ENCODE peak calls at places on chromosome 9, in six cellular contexts. N is A549, U is K562, M is HepG2, A is endothelial cell of umbilical vein, L is GM12878. P is an unnamed sample.
A peak's percentile ranks its signal among the peaks of the same experiment; 100 is the strongest.

GRCh38 chr9:87372401-87372851 is 125.2 kb upstream of the DAPK1 start:
- DNase-seq in N (peak; percentile 98), U (no peak), M (peak; percentile 19), A (no peak), L (no peak), P (no peak)

GRCh38 chr9:134597041-134597913 is 44.3 kb upstream of the COL5A1 start:
- DNase-seq in N (peak; percentile 28), U (no peak), M (no peak), A (no peak), L (no peak), P (no peak)

GRCh38 chr9:112764344-112764743 is 13.8 kb downstream of the SNX30 start:
- DNase-seq in N (no peak), U (peak; percentile 75), M (peak; percentile 37), A (no peak), L (no peak), P (peak; percentile 19)

GRCh38 chr9:120522558-120522957 is 57.4 kb downstream of the CDK5RAP2 start:
- DNase-seq in N (no peak), U (no peak), M (no peak), A (no peak), L (no peak), P (no peak)

GRCh38 chr9:80928697-80929096 is 760.6 kb downstream of the TLE1 start:
- DNase-seq in N (peak; percentile 2), U (no peak), M (no peak), A (no peak), L (no peak), P (no peak)

GRCh38 chr9:89364664-89365531 is 46.6 kb downstream of the SECISBP2 start:
- DNase-seq in N (no peak), U (no peak), M (no peak), A (no peak), L (no peak), P (no peak)

GRCh38 chr9:72365525-72366256 is 683 bp upstream of the ZFAND5 start:
- DNase-seq in N (peak; percentile 89), U (peak; percentile 62), M (peak; percentile 70), A (peak; percentile 90), L (peak; percentile 28), P (peak; percentile 80)

GRCh38 chr9:99184073-99184426 is 37.7 kb downstream of the ALG2 start:
- DNase-seq in N (no peak), U (no peak), M (no peak), A (no peak), L (no peak), P (no peak)

GRCh38 chr9:135265931-135266330 is 178.5 kb downstream of the OLFM1 start:
- DNase-seq in N (no peak), U (no peak), M (no peak), A (no peak), L (no peak), P (no peak)

GRCh38 chr9:114392749-114393112 is 4.9 kb upstream of the AKNA start:
- DNase-seq in N (no peak), U (peak; percentile 35), M (no peak), A (no peak), L (no peak), P (no peak)

GRCh38 chr9:129889936-129890717 is 54.9 kb downstream of the USP20 start:
- DNase-seq in N (no peak), U (no peak), M (no peak), A (no peak), L (peak; percentile 31), P (peak; percentile 95)

GRCh38 chr9:22005083-22005699 is 3.9 kb downstream of the CDKN2B start:
- DNase-seq in N (no peak), U (no peak), M (no peak), A (peak; percentile 33), L (no peak), P (no peak)

GRCh38 chr9:82284758-82285157 is 296.2 kb downstream of the SPATA31D1 start:
- DNase-seq in N (no peak), U (no peak), M (no peak), A (no peak), L (no peak), P (no peak)

GRCh38 chr9:122386316-122386872 is 15.6 kb downstream of the PTGS1 start:
- DNase-seq in N (no peak), U (no peak), M (no peak), A (no peak), L (no peak), P (no peak)

GRCh38 chr9:76818271-76818670 is 54.0 kb downstream of the PCA3 start:
- DNase-seq in N (peak; percentile 80), U (peak; percentile 10), M (peak; percentile 15), A (peak; percentile 99), L (no peak), P (peak; percentile 7)

GRCh38 chr9:130535818-130536521 is 43.4 kb upstream of the FUBP3 start:
- DNase-seq in N (no peak), U (peak; percentile 90), M (peak; percentile 25), A (peak; percentile 8), L (no peak), P (peak; percentile 15)

GRCh38 chr9:131348631-131349521 is 45.0 kb upstream of the PRRC2B start:
- DNase-seq in N (peak; percentile 37), U (no peak), M (no peak), A (no peak), L (no peak), P (no peak)

DNA sequence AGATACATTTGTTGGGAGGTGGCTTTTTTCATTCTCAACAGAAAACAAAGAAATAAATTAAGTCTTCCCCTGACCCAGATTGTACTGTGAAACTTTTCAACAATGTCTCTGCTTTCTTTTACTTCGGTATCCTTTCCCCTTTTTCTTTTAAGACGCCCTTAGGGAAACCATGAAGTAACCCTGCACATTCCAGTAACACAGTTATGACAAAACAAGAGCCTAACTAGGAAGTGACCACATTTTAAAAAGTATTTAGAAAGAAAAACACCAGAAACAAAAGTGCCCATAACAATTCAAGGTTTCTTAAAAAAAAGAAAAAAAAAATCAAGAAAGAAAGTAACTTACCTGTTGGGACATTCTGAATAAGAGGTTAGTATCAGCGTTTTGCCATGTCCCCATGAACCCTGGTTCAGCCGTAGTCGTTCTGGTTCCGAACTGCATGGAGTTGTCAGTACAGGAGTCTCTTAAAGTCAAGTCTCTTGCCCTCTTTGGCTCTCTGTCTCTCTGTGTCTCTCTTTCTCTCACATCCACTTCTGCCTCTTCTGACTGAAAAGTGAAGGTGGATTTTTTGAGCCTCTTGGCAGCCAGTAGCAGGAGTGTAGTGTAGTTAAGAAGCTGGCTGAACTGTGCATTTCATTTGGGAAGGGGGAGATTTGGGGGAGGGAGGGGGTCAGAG is 142.9 kb downstream of the BNC2 start:
- DNase-seq in N (no peak), U (no peak), M (no peak), A (peak; percentile 68), L (no peak), P (peak; percentile 43)
- H3K4me3 ChIP-seq in N (peak overlapping the region; percentile 52), U (no peak overlapping the region), M (no peak overlapping the region), A (peak overlapping the region; percentile 66), L (no peak overlapping the region), P (peak overlapping the region; percentile 70)

GRCh38 chr9:95810133-95810532 is 65.4 kb upstream of the ERCC6L2 start:
- DNase-seq in N (no peak), U (no peak), M (no peak), A (no peak), L (no peak), P (no peak)

GRCh38 chr9:95810814-95811213 is 64.7 kb upstream of the ERCC6L2 start:
- DNase-seq in N (no peak), U (no peak), M (no peak), A (no peak), L (no peak), P (no peak)

GRCh38 chr9:95807326-95807947 is 68.1 kb upstream of the ERCC6L2 start:
- DNase-seq in N (no peak), U (no peak), M (peak; percentile 34), A (peak; percentile 86), L (no peak), P (no peak)

GRCh38 chr9:95809686-95810085 is 65.8 kb upstream of the ERCC6L2 start:
- DNase-seq in N (no peak), U (no peak), M (no peak), A (no peak), L (no peak), P (no peak)

DNA sequence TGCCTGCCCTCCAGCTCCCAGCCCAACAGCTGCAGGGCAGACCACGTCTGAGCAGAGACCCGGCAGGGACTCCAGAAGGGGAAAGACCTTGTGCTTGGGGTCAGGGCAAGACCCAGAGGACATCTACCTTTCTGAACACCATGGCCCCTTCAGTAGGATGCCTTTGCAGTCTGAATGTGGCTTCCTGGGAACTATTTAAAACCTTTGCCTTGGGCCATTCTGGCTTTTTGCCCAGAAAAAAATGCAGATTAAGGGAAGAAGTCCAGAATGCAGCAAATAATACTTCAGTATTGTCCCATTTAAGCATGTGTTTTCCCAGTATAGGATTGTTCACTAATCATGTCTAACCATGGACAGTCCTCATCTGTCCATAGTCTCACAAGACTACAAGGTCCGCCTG is 67.5 kb upstream of the ERCC6L2 start:
- DNase-seq in N (no peak), U (no peak), M (no peak), A (peak; percentile 49), L (no peak), P (no peak)
- TF ChIP-seq MYC in N (no peak), U (no peak), M (no peak), A (no peak), L (no peak), P (no peak)

GRCh38 chr9:37753489-37754190 is at the start of gene TRMT10B:
- DNase-seq in N (peak; percentile 76), U (peak; percentile 86), M (peak; percentile 61), A (peak; percentile 82), L (peak; percentile 34), P (peak; percentile 79)
- TF ChIP-seq MAX in N (peak; percentile 19), U (no peak), M (no peak), A (no peak), L (no peak), P (peak; percentile 46)

GRCh38 chr9:35686222-35687203 is 3.2 kb downstream of the TPM2 start:
- DNase-seq in N (no peak), U (no peak), M (no peak), A (no peak), L (no peak), P (no peak)
- H3K4me3 ChIP-seq in N (no peak overlapping the region), U (no peak overlapping the region), M (no peak overlapping the region), A (no peak overlapping the region), L (no peak overlapping the region), P (no peak overlapping the region)

DNA sequence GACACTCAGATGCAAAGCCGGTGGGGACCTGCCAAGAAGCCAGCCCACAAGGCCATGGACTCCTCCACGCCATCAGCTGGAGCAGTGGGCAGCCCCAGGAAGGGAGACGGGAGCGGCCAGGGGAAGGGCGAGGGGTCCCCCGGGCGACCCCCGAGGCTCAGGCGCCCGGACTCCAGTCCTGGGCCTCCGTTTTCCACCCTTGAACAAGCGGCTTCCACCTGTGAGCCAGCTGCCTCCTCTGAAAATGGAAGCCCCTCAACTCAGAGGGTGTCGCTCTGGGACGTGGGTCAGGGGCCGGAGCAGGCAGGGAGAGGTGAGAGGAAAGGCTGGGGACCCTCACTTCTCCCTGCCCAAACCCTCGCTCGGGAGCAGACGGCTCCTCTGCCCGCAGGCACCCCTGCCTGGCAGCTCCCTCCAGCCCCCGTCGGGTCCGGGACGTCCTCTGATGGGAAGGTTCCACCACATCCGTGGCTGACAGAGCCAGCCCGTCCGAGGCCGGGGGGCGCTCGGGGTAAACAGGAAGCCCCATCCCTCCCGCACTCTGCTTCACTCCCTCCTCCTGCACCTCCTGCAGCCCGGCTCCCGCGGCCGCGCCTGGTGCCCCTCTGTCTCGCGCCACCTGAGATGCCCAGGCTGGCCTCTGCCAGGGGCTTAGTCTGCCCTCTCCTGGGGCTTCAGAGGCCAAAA is 3.7 kb upstream of the EGFL7 start:
- DNase-seq in N (no peak), U (no peak), M (no peak), A (peak; percentile 49), L (no peak), P (peak; percentile 40)
- TF ChIP-seq MYC in N (no peak), U (no peak), M (no peak), A (no peak), L (no peak), P (no peak)